ENCODE peak calls at places on chromosomes 7 and 10, in ten cellular contexts. One of them, this sample, is unnamed.

GRCh38 chr7:94366827-94367226 is 27.9 kb upstream of the COL1A2 start:
- DNase-seq in CMK: no peak
- DNase-seq in NCI-H1092: no peak
- DNase-seq in EL: no peak
- DNase-seq in activated CD4-positive, alpha-beta T cell treated with anti-CD3 and anti-CD28 coated beads, Interleukin-2, amount 50 U/mL, for 1 hour: no peak
- DNase-seq in activated CD8-positive, alpha-beta memory T cell treated with anti-CD3 and anti-CD28 coated beads for 48 hours: no peak
- DNase-seq in MCF 10A: no peak
- DNase-seq in body of pancreas: no peak
- DNase-seq in stimulated activated CD8-positive, alpha-beta memory T cell treated with anti-CD3 and anti-CD28 coated beads, Interleukin-4, amount 100 ng/mL, for 24 hours: no peak
- DNase-seq in upper lobe of right lung: no peak
- DNase-seq in this sample: no peak

GRCh38 chr7:113086431-113086888 is at the start of gene GPR85:
- DNase-seq in CMK: peak; percentile 58
- DNase-seq in NCI-H1092: peak; percentile 77
- DNase-seq in EL: peak; percentile 74
- DNase-seq in activated CD4-positive, alpha-beta T cell treated with anti-CD3 and anti-CD28 coated beads, Interleukin-2, amount 50 U/mL, for 1 hour: peak; percentile 6
- DNase-seq in activated CD8-positive, alpha-beta memory T cell treated with anti-CD3 and anti-CD28 coated beads for 48 hours: no peak
- DNase-seq in MCF 10A: peak; percentile 59
- DNase-seq in body of pancreas: peak; percentile 45
- DNase-seq in stimulated activated CD8-positive, alpha-beta memory T cell treated with anti-CD3 and anti-CD28 coated beads, Interleukin-4, amount 100 ng/mL, for 24 hours: peak; percentile 2
- DNase-seq in upper lobe of right lung: peak; percentile 81
- DNase-seq in this sample: no peak

GRCh38 chr7:157850481-157851444 is 514.0 kb downstream of the DNAJB6 start:
- DNase-seq in CMK: no peak
- DNase-seq in NCI-H1092: no peak
- DNase-seq in EL: no peak
- DNase-seq in activated CD4-positive, alpha-beta T cell treated with anti-CD3 and anti-CD28 coated beads, Interleukin-2, amount 50 U/mL, for 1 hour: no peak
- DNase-seq in activated CD8-positive, alpha-beta memory T cell treated with anti-CD3 and anti-CD28 coated beads for 48 hours: no peak
- DNase-seq in MCF 10A: no peak
- DNase-seq in body of pancreas: no peak
- DNase-seq in stimulated activated CD8-positive, alpha-beta memory T cell treated with anti-CD3 and anti-CD28 coated beads, Interleukin-4, amount 100 ng/mL, for 24 hours: no peak
- DNase-seq in upper lobe of right lung: no peak
- DNase-seq in this sample: no peak

GRCh38 chr7:129238546-129238945 is 13.7 kb downstream of the AHCYL2 start:
- DNase-seq in CMK: no peak
- DNase-seq in NCI-H1092: no peak
- DNase-seq in EL: no peak
- DNase-seq in activated CD4-positive, alpha-beta T cell treated with anti-CD3 and anti-CD28 coated beads, Interleukin-2, amount 50 U/mL, for 1 hour: no peak
- DNase-seq in activated CD8-positive, alpha-beta memory T cell treated with anti-CD3 and anti-CD28 coated beads for 48 hours: no peak
- DNase-seq in MCF 10A: no peak
- DNase-seq in body of pancreas: no peak
- DNase-seq in stimulated activated CD8-positive, alpha-beta memory T cell treated with anti-CD3 and anti-CD28 coated beads, Interleukin-4, amount 100 ng/mL, for 24 hours: no peak
- DNase-seq in upper lobe of right lung: no peak
- DNase-seq in this sample: no peak

GRCh38 chr7:11931306-11931705 is 99.3 kb upstream of the THSD7A start:
- DNase-seq in CMK: no peak
- DNase-seq in NCI-H1092: no peak
- DNase-seq in EL: no peak
- DNase-seq in activated CD4-positive, alpha-beta T cell treated with anti-CD3 and anti-CD28 coated beads, Interleukin-2, amount 50 U/mL, for 1 hour: no peak
- DNase-seq in activated CD8-positive, alpha-beta memory T cell treated with anti-CD3 and anti-CD28 coated beads for 48 hours: no peak
- DNase-seq in MCF 10A: no peak
- DNase-seq in body of pancreas: no peak
- DNase-seq in stimulated activated CD8-positive, alpha-beta memory T cell treated with anti-CD3 and anti-CD28 coated beads, Interleukin-4, amount 100 ng/mL, for 24 hours: no peak
- DNase-seq in upper lobe of right lung: no peak
- DNase-seq in this sample: no peak

GRCh38 chr7:70466725-70467364 is 665.1 kb upstream of the GALNT17 start:
- DNase-seq in CMK: no peak
- DNase-seq in NCI-H1092: no peak
- DNase-seq in EL: no peak
- DNase-seq in activated CD4-positive, alpha-beta T cell treated with anti-CD3 and anti-CD28 coated beads, Interleukin-2, amount 50 U/mL, for 1 hour: no peak
- DNase-seq in activated CD8-positive, alpha-beta memory T cell treated with anti-CD3 and anti-CD28 coated beads for 48 hours: no peak
- DNase-seq in MCF 10A: no peak
- DNase-seq in body of pancreas: no peak
- DNase-seq in stimulated activated CD8-positive, alpha-beta memory T cell treated with anti-CD3 and anti-CD28 coated beads, Interleukin-4, amount 100 ng/mL, for 24 hours: no peak
- DNase-seq in upper lobe of right lung: no peak
- DNase-seq in this sample: no peak

GRCh38 chr10:86100581-86101061 is 266.0 kb downstream of the GRID1 start:
- DNase-seq in CMK: no peak
- DNase-seq in NCI-H1092: no peak
- DNase-seq in EL: peak; percentile 3
- DNase-seq in activated CD4-positive, alpha-beta T cell treated with anti-CD3 and anti-CD28 coated beads, Interleukin-2, amount 50 U/mL, for 1 hour: no peak
- DNase-seq in activated CD8-positive, alpha-beta memory T cell treated with anti-CD3 and anti-CD28 coated beads for 48 hours: no peak
- DNase-seq in MCF 10A: peak; percentile 46
- DNase-seq in body of pancreas: no peak
- DNase-seq in stimulated activated CD8-positive, alpha-beta memory T cell treated with anti-CD3 and anti-CD28 coated beads, Interleukin-4, amount 100 ng/mL, for 24 hours: no peak
- DNase-seq in upper lobe of right lung: no peak
- DNase-seq in this sample: no peak

GRCh38 chr7:28408105-28408973 is 4.0 kb upstream of the CREB5 start:
- DNase-seq in CMK: no peak
- DNase-seq in NCI-H1092: no peak
- DNase-seq in EL: no peak
- DNase-seq in activated CD4-positive, alpha-beta T cell treated with anti-CD3 and anti-CD28 coated beads, Interleukin-2, amount 50 U/mL, for 1 hour: no peak
- DNase-seq in activated CD8-positive, alpha-beta memory T cell treated with anti-CD3 and anti-CD28 coated beads for 48 hours: no peak
- DNase-seq in MCF 10A: no peak
- DNase-seq in body of pancreas: peak; percentile 42
- DNase-seq in stimulated activated CD8-positive, alpha-beta memory T cell treated with anti-CD3 and anti-CD28 coated beads, Interleukin-4, amount 100 ng/mL, for 24 hours: no peak
- DNase-seq in upper lobe of right lung: no peak
- DNase-seq in this sample: no peak

GRCh38 chr7:100684534-100685042 is 9.5 kb downstream of the GIGYF1 start:
- DNase-seq in CMK: no peak
- DNase-seq in NCI-H1092: no peak
- DNase-seq in EL: no peak
- DNase-seq in activated CD4-positive, alpha-beta T cell treated with anti-CD3 and anti-CD28 coated beads, Interleukin-2, amount 50 U/mL, for 1 hour: no peak
- DNase-seq in activated CD8-positive, alpha-beta memory T cell treated with anti-CD3 and anti-CD28 coated beads for 48 hours: no peak
- DNase-seq in MCF 10A: no peak
- DNase-seq in body of pancreas: no peak
- DNase-seq in stimulated activated CD8-positive, alpha-beta memory T cell treated with anti-CD3 and anti-CD28 coated beads, Interleukin-4, amount 100 ng/mL, for 24 hours: no peak
- DNase-seq in upper lobe of right lung: no peak
- DNase-seq in this sample: no peak

GRCh38 chr7:84194484-84195260 is at the start of gene SEMA3A:
- DNase-seq in CMK: no peak
- DNase-seq in NCI-H1092: peak; percentile 38
- DNase-seq in EL: peak; percentile 86
- DNase-seq in activated CD4-positive, alpha-beta T cell treated with anti-CD3 and anti-CD28 coated beads, Interleukin-2, amount 50 U/mL, for 1 hour: peak; percentile 0
- DNase-seq in activated CD8-positive, alpha-beta memory T cell treated with anti-CD3 and anti-CD28 coated beads for 48 hours: no peak
- DNase-seq in MCF 10A: peak; percentile 70
- DNase-seq in body of pancreas: peak; percentile 15
- DNase-seq in stimulated activated CD8-positive, alpha-beta memory T cell treated with anti-CD3 and anti-CD28 coated beads, Interleukin-4, amount 100 ng/mL, for 24 hours: no peak
- DNase-seq in upper lobe of right lung: no peak
- DNase-seq in this sample: no peak

GRCh38 chr7:2166625-2167280 is 66.0 kb downstream of the MAD1L1 start:
- DNase-seq in CMK: no peak
- DNase-seq in NCI-H1092: no peak
- DNase-seq in EL: no peak
- DNase-seq in activated CD4-positive, alpha-beta T cell treated with anti-CD3 and anti-CD28 coated beads, Interleukin-2, amount 50 U/mL, for 1 hour: no peak
- DNase-seq in activated CD8-positive, alpha-beta memory T cell treated with anti-CD3 and anti-CD28 coated beads for 48 hours: no peak
- DNase-seq in MCF 10A: no peak
- DNase-seq in body of pancreas: no peak
- DNase-seq in stimulated activated CD8-positive, alpha-beta memory T cell treated with anti-CD3 and anti-CD28 coated beads, Interleukin-4, amount 100 ng/mL, for 24 hours: no peak
- DNase-seq in upper lobe of right lung: peak; percentile 74
- DNase-seq in this sample: no peak

GRCh38 chr10:8063128-8063908 is 8.8 kb downstream of the GATA3 start:
- DNase-seq in CMK: no peak
- DNase-seq in NCI-H1092: no peak
- DNase-seq in EL: no peak
- DNase-seq in activated CD4-positive, alpha-beta T cell treated with anti-CD3 and anti-CD28 coated beads, Interleukin-2, amount 50 U/mL, for 1 hour: no peak
- DNase-seq in activated CD8-positive, alpha-beta memory T cell treated with anti-CD3 and anti-CD28 coated beads for 48 hours: no peak
- DNase-seq in MCF 10A: no peak
- DNase-seq in body of pancreas: no peak
- DNase-seq in stimulated activated CD8-positive, alpha-beta memory T cell treated with anti-CD3 and anti-CD28 coated beads, Interleukin-4, amount 100 ng/mL, for 24 hours: no peak
- DNase-seq in upper lobe of right lung: no peak
- DNase-seq in this sample: no peak

GRCh38 chr7:94364816-94365215 is 29.9 kb upstream of the COL1A2 start:
- DNase-seq in CMK: no peak
- DNase-seq in NCI-H1092: no peak
- DNase-seq in EL: no peak
- DNase-seq in activated CD4-positive, alpha-beta T cell treated with anti-CD3 and anti-CD28 coated beads, Interleukin-2, amount 50 U/mL, for 1 hour: no peak
- DNase-seq in activated CD8-positive, alpha-beta memory T cell treated with anti-CD3 and anti-CD28 coated beads for 48 hours: no peak
- DNase-seq in MCF 10A: no peak
- DNase-seq in body of pancreas: no peak
- DNase-seq in stimulated activated CD8-positive, alpha-beta memory T cell treated with anti-CD3 and anti-CD28 coated beads, Interleukin-4, amount 100 ng/mL, for 24 hours: no peak
- DNase-seq in upper lobe of right lung: no peak
- DNase-seq in this sample: no peak

GRCh38 chr7:112202819-112203218 is 3.4 kb downstream of the DOCK4 start:
- DNase-seq in CMK: no peak
- DNase-seq in NCI-H1092: peak; percentile 35
- DNase-seq in EL: no peak
- DNase-seq in activated CD4-positive, alpha-beta T cell treated with anti-CD3 and anti-CD28 coated beads, Interleukin-2, amount 50 U/mL, for 1 hour: peak; percentile 30
- DNase-seq in activated CD8-positive, alpha-beta memory T cell treated with anti-CD3 and anti-CD28 coated beads for 48 hours: no peak
- DNase-seq in MCF 10A: peak; percentile 74
- DNase-seq in body of pancreas: peak; percentile 45
- DNase-seq in stimulated activated CD8-positive, alpha-beta memory T cell treated with anti-CD3 and anti-CD28 coated beads, Interleukin-4, amount 100 ng/mL, for 24 hours: no peak
- DNase-seq in upper lobe of right lung: no peak
- DNase-seq in this sample: no peak

GRCh38 chr10:131896403-131896802 is 4.4 kb upstream of the PPP2R2D start:
- DNase-seq in CMK: no peak
- DNase-seq in NCI-H1092: no peak
- DNase-seq in EL: no peak
- DNase-seq in activated CD4-positive, alpha-beta T cell treated with anti-CD3 and anti-CD28 coated beads, Interleukin-2, amount 50 U/mL, for 1 hour: no peak
- DNase-seq in activated CD8-positive, alpha-beta memory T cell treated with anti-CD3 and anti-CD28 coated beads for 48 hours: no peak
- DNase-seq in MCF 10A: no peak
- DNase-seq in body of pancreas: no peak
- DNase-seq in stimulated activated CD8-positive, alpha-beta memory T cell treated with anti-CD3 and anti-CD28 coated beads, Interleukin-4, amount 100 ng/mL, for 24 hours: no peak
- DNase-seq in upper lobe of right lung: no peak
- DNase-seq in this sample: no peak

GRCh38 chr10:51321968-51322367 is 247.7 kb downstream of the PRKG1 start:
- DNase-seq in CMK: no peak
- DNase-seq in NCI-H1092: no peak
- DNase-seq in EL: peak; percentile 20
- DNase-seq in activated CD4-positive, alpha-beta T cell treated with anti-CD3 and anti-CD28 coated beads, Interleukin-2, amount 50 U/mL, for 1 hour: no peak
- DNase-seq in activated CD8-positive, alpha-beta memory T cell treated with anti-CD3 and anti-CD28 coated beads for 48 hours: no peak
- DNase-seq in MCF 10A: peak; percentile 8
- DNase-seq in body of pancreas: no peak
- DNase-seq in stimulated activated CD8-positive, alpha-beta memory T cell treated with anti-CD3 and anti-CD28 coated beads, Interleukin-4, amount 100 ng/mL, for 24 hours: no peak
- DNase-seq in upper lobe of right lung: no peak
- DNase-seq in this sample: no peak

GRCh38 chr7:47581442-47581820 is 480 bp downstream of the TNS3 start:
- DNase-seq in CMK: no peak
- DNase-seq in NCI-H1092: no peak
- DNase-seq in EL: no peak
- DNase-seq in activated CD4-positive, alpha-beta T cell treated with anti-CD3 and anti-CD28 coated beads, Interleukin-2, amount 50 U/mL, for 1 hour: no peak
- DNase-seq in activated CD8-positive, alpha-beta memory T cell treated with anti-CD3 and anti-CD28 coated beads for 48 hours: no peak
- DNase-seq in MCF 10A: no peak
- DNase-seq in body of pancreas: peak; percentile 53
- DNase-seq in stimulated activated CD8-positive, alpha-beta memory T cell treated with anti-CD3 and anti-CD28 coated beads, Interleukin-4, amount 100 ng/mL, for 24 hours: no peak
- DNase-seq in upper lobe of right lung: peak; percentile 73
- DNase-seq in this sample: no peak

GRCh38 chr10:58189269-58189668 is 78.4 kb downstream of the IPMK start:
- DNase-seq in CMK: no peak
- DNase-seq in NCI-H1092: no peak
- DNase-seq in EL: peak; percentile 5
- DNase-seq in activated CD4-positive, alpha-beta T cell treated with anti-CD3 and anti-CD28 coated beads, Interleukin-2, amount 50 U/mL, for 1 hour: no peak
- DNase-seq in activated CD8-positive, alpha-beta memory T cell treated with anti-CD3 and anti-CD28 coated beads for 48 hours: no peak
- DNase-seq in MCF 10A: peak; percentile 44
- DNase-seq in body of pancreas: no peak
- DNase-seq in stimulated activated CD8-positive, alpha-beta memory T cell treated with anti-CD3 and anti-CD28 coated beads, Interleukin-4, amount 100 ng/mL, for 24 hours: no peak
- DNase-seq in upper lobe of right lung: no peak
- DNase-seq in this sample: no peak

GRCh38 chr10:132699411-132700167 is 86.4 kb downstream of the NKX6-2 start:
- DNase-seq in CMK: no peak
- DNase-seq in NCI-H1092: no peak
- DNase-seq in EL: no peak
- DNase-seq in activated CD4-positive, alpha-beta T cell treated with anti-CD3 and anti-CD28 coated beads, Interleukin-2, amount 50 U/mL, for 1 hour: no peak
- DNase-seq in activated CD8-positive, alpha-beta memory T cell treated with anti-CD3 and anti-CD28 coated beads for 48 hours: no peak
- DNase-seq in MCF 10A: no peak
- DNase-seq in body of pancreas: peak; percentile 10
- DNase-seq in stimulated activated CD8-positive, alpha-beta memory T cell treated with anti-CD3 and anti-CD28 coated beads, Interleukin-4, amount 100 ng/mL, for 24 hours: no peak
- DNase-seq in upper lobe of right lung: peak; percentile 49
- DNase-seq in this sample: no peak

GRCh38 chr7:50088463-50089129 is 4.5 kb downstream of the ZPBP start:
- DNase-seq in CMK: no peak
- DNase-seq in NCI-H1092: no peak
- DNase-seq in EL: no peak
- DNase-seq in activated CD4-positive, alpha-beta T cell treated with anti-CD3 and anti-CD28 coated beads, Interleukin-2, amount 50 U/mL, for 1 hour: no peak
- DNase-seq in activated CD8-positive, alpha-beta memory T cell treated with anti-CD3 and anti-CD28 coated beads for 48 hours: no peak
- DNase-seq in MCF 10A: no peak
- DNase-seq in body of pancreas: no peak
- DNase-seq in stimulated activated CD8-positive, alpha-beta memory T cell treated with anti-CD3 and anti-CD28 coated beads, Interleukin-4, amount 100 ng/mL, for 24 hours: no peak
- DNase-seq in upper lobe of right lung: no peak
- DNase-seq in this sample: no peak

GRCh38 chr7:14368285-14368684 is 378.8 kb upstream of the ETV1 start:
- DNase-seq in CMK: no peak
- DNase-seq in NCI-H1092: no peak
- DNase-seq in EL: no peak
- DNase-seq in activated CD4-positive, alpha-beta T cell treated with anti-CD3 and anti-CD28 coated beads, Interleukin-2, amount 50 U/mL, for 1 hour: no peak
- DNase-seq in activated CD8-positive, alpha-beta memory T cell treated with anti-CD3 and anti-CD28 coated beads for 48 hours: no peak
- DNase-seq in MCF 10A: peak; percentile 10
- DNase-seq in body of pancreas: no peak
- DNase-seq in stimulated activated CD8-positive, alpha-beta memory T cell treated with anti-CD3 and anti-CD28 coated beads, Interleukin-4, amount 100 ng/mL, for 24 hours: no peak
- DNase-seq in upper lobe of right lung: no peak
- DNase-seq in this sample: no peak

GRCh38 chr10:132744839-132745238 is 41.1 kb downstream of the NKX6-2 start:
- DNase-seq in CMK: no peak
- DNase-seq in NCI-H1092: no peak
- DNase-seq in EL: no peak
- DNase-seq in activated CD4-positive, alpha-beta T cell treated with anti-CD3 and anti-CD28 coated beads, Interleukin-2, amount 50 U/mL, for 1 hour: no peak
- DNase-seq in activated CD8-positive, alpha-beta memory T cell treated with anti-CD3 and anti-CD28 coated beads for 48 hours: no peak
- DNase-seq in MCF 10A: no peak
- DNase-seq in body of pancreas: no peak
- DNase-seq in stimulated activated CD8-positive, alpha-beta memory T cell treated with anti-CD3 and anti-CD28 coated beads, Interleukin-4, amount 100 ng/mL, for 24 hours: no peak
- DNase-seq in upper lobe of right lung: no peak
- DNase-seq in this sample: no peak

GRCh38 chr10:60351191-60351853 is 38.4 kb downstream of the ANK3 start:
- DNase-seq in CMK: no peak
- DNase-seq in NCI-H1092: no peak
- DNase-seq in EL: no peak
- DNase-seq in activated CD4-positive, alpha-beta T cell treated with anti-CD3 and anti-CD28 coated beads, Interleukin-2, amount 50 U/mL, for 1 hour: no peak
- DNase-seq in activated CD8-positive, alpha-beta memory T cell treated with anti-CD3 and anti-CD28 coated beads for 48 hours: no peak
- DNase-seq in MCF 10A: no peak
- DNase-seq in body of pancreas: no peak
- DNase-seq in stimulated activated CD8-positive, alpha-beta memory T cell treated with anti-CD3 and anti-CD28 coated beads, Interleukin-4, amount 100 ng/mL, for 24 hours: no peak
- DNase-seq in upper lobe of right lung: no peak
- DNase-seq in this sample: no peak

GRCh38 chr10:48805848-48806247 is 121.2 kb downstream of the WDFY4 start:
- DNase-seq in CMK: no peak
- DNase-seq in NCI-H1092: no peak
- DNase-seq in EL: no peak
- DNase-seq in activated CD4-positive, alpha-beta T cell treated with anti-CD3 and anti-CD28 coated beads, Interleukin-2, amount 50 U/mL, for 1 hour: no peak
- DNase-seq in activated CD8-positive, alpha-beta memory T cell treated with anti-CD3 and anti-CD28 coated beads for 48 hours: no peak
- DNase-seq in MCF 10A: no peak
- DNase-seq in body of pancreas: no peak
- DNase-seq in stimulated activated CD8-positive, alpha-beta memory T cell treated with anti-CD3 and anti-CD28 coated beads, Interleukin-4, amount 100 ng/mL, for 24 hours: no peak
- DNase-seq in upper lobe of right lung: no peak
- DNase-seq in this sample: no peak

GRCh38 chr7:138029941-138030340 is 28.1 kb upstream of the CREB3L2 start:
- DNase-seq in CMK: no peak
- DNase-seq in NCI-H1092: no peak
- DNase-seq in EL: no peak
- DNase-seq in activated CD4-positive, alpha-beta T cell treated with anti-CD3 and anti-CD28 coated beads, Interleukin-2, amount 50 U/mL, for 1 hour: no peak
- DNase-seq in activated CD8-positive, alpha-beta memory T cell treated with anti-CD3 and anti-CD28 coated beads for 48 hours: no peak
- DNase-seq in MCF 10A: no peak
- DNase-seq in body of pancreas: no peak
- DNase-seq in stimulated activated CD8-positive, alpha-beta memory T cell treated with anti-CD3 and anti-CD28 coated beads, Interleukin-4, amount 100 ng/mL, for 24 hours: no peak
- DNase-seq in upper lobe of right lung: no peak
- DNase-seq in this sample: no peak

GRCh38 chr10:7945469-7946187 is 108.9 kb upstream of the GATA3 start:
- DNase-seq in CMK: no peak
- DNase-seq in NCI-H1092: no peak
- DNase-seq in EL: peak; percentile 63
- DNase-seq in activated CD4-positive, alpha-beta T cell treated with anti-CD3 and anti-CD28 coated beads, Interleukin-2, amount 50 U/mL, for 1 hour: no peak
- DNase-seq in activated CD8-positive, alpha-beta memory T cell treated with anti-CD3 and anti-CD28 coated beads for 48 hours: no peak
- DNase-seq in MCF 10A: no peak
- DNase-seq in body of pancreas: no peak
- DNase-seq in stimulated activated CD8-positive, alpha-beta memory T cell treated with anti-CD3 and anti-CD28 coated beads, Interleukin-4, amount 100 ng/mL, for 24 hours: no peak
- DNase-seq in upper lobe of right lung: no peak
- DNase-seq in this sample: no peak

GRCh38 chr7:157309990-157310668 is 26.7 kb upstream of the DNAJB6 start:
- DNase-seq in CMK: no peak
- DNase-seq in NCI-H1092: no peak
- DNase-seq in EL: peak; percentile 97
- DNase-seq in activated CD4-positive, alpha-beta T cell treated with anti-CD3 and anti-CD28 coated beads, Interleukin-2, amount 50 U/mL, for 1 hour: no peak
- DNase-seq in activated CD8-positive, alpha-beta memory T cell treated with anti-CD3 and anti-CD28 coated beads for 48 hours: no peak
- DNase-seq in MCF 10A: peak; percentile 83
- DNase-seq in body of pancreas: no peak
- DNase-seq in stimulated activated CD8-positive, alpha-beta memory T cell treated with anti-CD3 and anti-CD28 coated beads, Interleukin-4, amount 100 ng/mL, for 24 hours: no peak
- DNase-seq in upper lobe of right lung: no peak
- DNase-seq in this sample: no peak

GRCh38 chr7:75740846-75741497 is 2.2 kb upstream of the HIP1 start:
- DNase-seq in CMK: no peak
- DNase-seq in NCI-H1092: no peak
- DNase-seq in EL: no peak
- DNase-seq in activated CD4-positive, alpha-beta T cell treated with anti-CD3 and anti-CD28 coated beads, Interleukin-2, amount 50 U/mL, for 1 hour: no peak
- DNase-seq in activated CD8-positive, alpha-beta memory T cell treated with anti-CD3 and anti-CD28 coated beads for 48 hours: no peak
- DNase-seq in MCF 10A: no peak
- DNase-seq in body of pancreas: peak; percentile 19
- DNase-seq in stimulated activated CD8-positive, alpha-beta memory T cell treated with anti-CD3 and anti-CD28 coated beads, Interleukin-4, amount 100 ng/mL, for 24 hours: no peak
- DNase-seq in upper lobe of right lung: peak; percentile 75
- DNase-seq in this sample: no peak